ENCODE peak calls at places on chromosomes 6 and 20, in six cellular contexts. One of them, this sample, is unnamed.
A peak's percentile ranks its signal among the peaks of the same experiment; 100 is the strongest.

GRCh38 chr6:133921249-133921859 is 31.7 kb upstream of the TBPL1 start:
- DNase-seq in HS-5: peak; percentile 47
- DNase-seq in NCI-H1092: peak; percentile 77
- DNase-seq in naive B cell: peak; percentile 59
- DNase-seq in heart right ventricle: peak; percentile 76
- DNase-seq in WTC11: peak; percentile 87
- DNase-seq in this sample: peak; percentile 81

GRCh38 chr6:164151762-164152161 is 737.2 kb downstream of the QKI start:
- DNase-seq in HS-5: no peak
- DNase-seq in NCI-H1092: no peak
- DNase-seq in naive B cell: no peak
- DNase-seq in heart right ventricle: no peak
- DNase-seq in WTC11: no peak
- DNase-seq in this sample: no peak

GRCh38 chr6:155349129-155349528 is 34.8 kb upstream of the TFB1M start:
- DNase-seq in HS-5: no peak
- DNase-seq in NCI-H1092: no peak
- DNase-seq in naive B cell: no peak
- DNase-seq in heart right ventricle: no peak
- DNase-seq in WTC11: no peak
- DNase-seq in this sample: no peak

GRCh38 chr6:37279366-37280134 is 21.6 kb upstream of the TMEM217 start:
- DNase-seq in HS-5: no peak
- DNase-seq in NCI-H1092: no peak
- DNase-seq in naive B cell: no peak
- DNase-seq in heart right ventricle: no peak
- DNase-seq in WTC11: no peak
- DNase-seq in this sample: no peak

GRCh38 chr6:133567656-133568055 is 321.3 kb upstream of the TCF21 start:
- DNase-seq in HS-5: no peak
- DNase-seq in NCI-H1092: no peak
- DNase-seq in naive B cell: no peak
- DNase-seq in heart right ventricle: no peak
- DNase-seq in WTC11: no peak
- DNase-seq in this sample: no peak

GRCh38 chr6:140909156-140909555 is 1223.6 kb upstream of the GJE1 start:
- DNase-seq in HS-5: no peak
- DNase-seq in NCI-H1092: no peak
- DNase-seq in naive B cell: no peak
- DNase-seq in heart right ventricle: no peak
- DNase-seq in WTC11: no peak
- DNase-seq in this sample: no peak

GRCh38 chr6:157764346-157765068 is 58.5 kb upstream of the SNX9 start:
- DNase-seq in HS-5: peak; percentile 98
- DNase-seq in NCI-H1092: no peak
- DNase-seq in naive B cell: peak; percentile 92
- DNase-seq in heart right ventricle: peak; percentile 71
- DNase-seq in WTC11: no peak
- DNase-seq in this sample: peak; percentile 78

GRCh38 chr20:59579404-59580207 is 24.7 kb upstream of the PHACTR3 start:
- DNase-seq in HS-5: no peak
- DNase-seq in NCI-H1092: no peak
- DNase-seq in naive B cell: no peak
- DNase-seq in heart right ventricle: no peak
- DNase-seq in WTC11: no peak
- DNase-seq in this sample: no peak

GRCh38 chr6:159043236-159043635 is 1.6 kb downstream of the TAGAP start:
- DNase-seq in HS-5: no peak
- DNase-seq in NCI-H1092: no peak
- DNase-seq in naive B cell: no peak
- DNase-seq in heart right ventricle: no peak
- DNase-seq in WTC11: no peak
- DNase-seq in this sample: no peak

GRCh38 chr20:36235892-36236785 is at the start of gene AAR2:
- DNase-seq in HS-5: peak; percentile 40
- DNase-seq in NCI-H1092: peak; percentile 61
- DNase-seq in naive B cell: peak; percentile 55
- DNase-seq in heart right ventricle: peak; percentile 83
- DNase-seq in WTC11: peak; percentile 78
- DNase-seq in this sample: peak; percentile 84

GRCh38 chr6:157019115-157019628 is 242.0 kb downstream of the ARID1B start:
- DNase-seq in HS-5: no peak
- DNase-seq in NCI-H1092: no peak
- DNase-seq in naive B cell: peak; percentile 60
- DNase-seq in heart right ventricle: no peak
- DNase-seq in WTC11: no peak
- DNase-seq in this sample: no peak

GRCh38 chr20:22825076-22825475 is 210.0 kb upstream of the SSTR4 start:
- DNase-seq in HS-5: peak; percentile 19
- DNase-seq in NCI-H1092: no peak
- DNase-seq in naive B cell: no peak
- DNase-seq in heart right ventricle: no peak
- DNase-seq in WTC11: no peak
- DNase-seq in this sample: no peak

GRCh38 chr6:134517145-134517658 is 199.3 kb upstream of the SGK1 start:
- DNase-seq in HS-5: peak; percentile 61
- DNase-seq in NCI-H1092: no peak
- DNase-seq in naive B cell: no peak
- DNase-seq in heart right ventricle: peak; percentile 84
- DNase-seq in WTC11: peak; percentile 33
- DNase-seq in this sample: peak; percentile 88